ENCODE peak calls at places on chromosomes 12 and 14, in nine cellular contexts. V is heart right ventricle; C is stimulated activated CD8-positive, alpha-beta memory T cell treated with anti-CD3 and anti-CD28 coated beads, Interleukin-2, amount 100 ng/mL, for 1 hour; M is NCI-H446; S is DMS153; X is WTC11; J is activated CD4-positive, alpha-beta T cell treated with anti-CD3 and anti-CD28 coated beads, Interleukin-2, amount 50 U/mL, for 48 hours; G is NCI-H1105 treated with DMSO at 0.1 percent for 48 hours; O is NCI-H460. I is an unnamed sample.

GRCh38 chr12:70121562-70121961 is 121.7 kb upstream of the CNOT2 start:
- DNase-seq in O (no peak), M (no peak), C (no peak), S (no peak), V (no peak), J (no peak), X (no peak), G (no peak), I (no peak)

GRCh38 chr12:121794532-121795028 is 1.1 kb upstream of the RHOF start:
- DNase-seq in C (no peak), S (no peak), X (no peak), G (no peak), J (peak), V (no peak), O (no peak), M (no peak), I (peak)

GRCh38 chr12:114041590-114041989 is 75.5 kb upstream of the RBM19 start:
- DNase-seq in C (no peak), O (no peak), V (no peak), G (no peak), M (no peak), S (no peak), J (no peak), X (no peak), I (no peak)

GRCh38 chr14:103502877-103503276 is 19.8 kb downstream of the CKB start:
- DNase-seq in S (no peak), V (no peak), X (no peak), J (no peak), O (no peak), M (no peak), G (no peak), C (no peak), I (no peak)

GRCh38 chr12:2429032-2429431 is 365.7 kb upstream of the FKBP4 start:
- DNase-seq in X (no peak), M (peak), O (no peak), G (no peak), V (no peak), S (no peak), C (no peak), J (no peak), I (peak)

GRCh38 chr12:7093892-7094291 is 1.6 kb upstream of the C1R start:
- DNase-seq in S (no peak), G (no peak), V (no peak), X (no peak), O (no peak), C (no peak), J (no peak), M (no peak), I (no peak)

GRCh38 chr14:71714225-71714624 is 218.0 kb upstream of the RGS6 start:
- DNase-seq in S (no peak), J (no peak), G (no peak), X (no peak), O (no peak), M (peak), C (no peak), V (no peak), I (no peak)

GRCh38 chr12:131572626-131573025 is 138.3 kb upstream of the SFSWAP start:
- DNase-seq in O (no peak), G (no peak), C (no peak), V (no peak), M (no peak), S (no peak), J (no peak), X (no peak), I (no peak)

GRCh38 chr12:3101309-3102022 is 24.3 kb downstream of the TSPAN9 start:
- DNase-seq in M (no peak), S (no peak), C (no peak), X (no peak), V (no peak), G (no peak), J (no peak), O (no peak), I (no peak)

GRCh38 chr14:101598571-101599233 is 37.4 kb downstream of the DIO3 start:
- DNase-seq in G (no peak), J (no peak), O (no peak), X (no peak), C (no peak), S (no peak), V (no peak), M (no peak), I (no peak)

I was measured in BE2C.